ENCODE peak calls at places on chromosomes 13 and 19, in seven cellular contexts. M is tibial artery, W is cardiac muscle cell, V is adrenal gland, Z is ascending aorta, L is transverse colon, T is fibroblast of lung. G is an unnamed sample. For H3K27me3, the result is how much of the 10 kb centered on the place peaks cover.

GRCh38 chr13:100395698-100396373 is 192.8 kb downstream of the GGACT start:
- DNase-seq in T (no peak), Z (no peak), W (no peak), L (no peak), V (no peak), M (no peak), G (no peak)

GRCh38 chr19:16229322-16229641 is 31.6 kb downstream of the AP1M1 start:
- DNase-seq in V (no peak), L (no peak), M (no peak), W (no peak), T (no peak), Z (no peak), G (no peak)

GRCh38 chr13:59318320-59318930 is 845.3 kb downstream of the DIAPH3 start:
- DNase-seq in L (peak), Z (no peak), T (peak), V (peak), M (peak), W (peak), G (peak)

GRCh38 chr13:27293873-27294515 is 23.4 kb downstream of the RASL11A start:
- DNase-seq in T (no peak), W (no peak), M (no peak), L (no peak), Z (no peak), V (no peak), G (no peak)

GRCh38 chr13:25440081-25440480 is 68.3 kb downstream of the ATP8A2 start:
- DNase-seq in W (no peak), T (no peak), M (no peak), Z (no peak), V (no peak), L (no peak), G (no peak)

GRCh38 chr13:24145231-24145630 is 15.3 kb upstream of the SPATA13 start:
- DNase-seq in Z (no peak), V (no peak), W (no peak), M (no peak), T (no peak), L (no peak), G (no peak)

GRCh38 chr13:25468330-25469178 is 96.8 kb downstream of the ATP8A2 start:
- DNase-seq in W (peak), Z (no peak), T (peak), L (no peak), V (peak), M (no peak), G (no peak)

GRCh38 chr13:27466513-27466912 is 16.1 kb upstream of the MTIF3 start:
- DNase-seq in L (no peak), M (no peak), V (no peak), Z (no peak), T (no peak), W (no peak), G (no peak)

GRCh38 chr19:27858981-27859581 is 1353.9 kb downstream of the UQCRFS1 start:
- DNase-seq in M (no peak), V (no peak), T (no peak), Z (no peak), L (no peak), W (no peak), G (peak)

GRCh38 chr19:45554481-45554880 is 30.1 kb downstream of the OPA3 start:
- DNase-seq in V (no peak), Z (no peak), T (no peak), L (no peak), W (no peak), M (no peak), G (no peak)

GRCh38 chr13:91313103-91313502 is 34.4 kb upstream of the MIR17HG start:
- DNase-seq in T (peak), V (no peak), Z (no peak), L (no peak), M (no peak), W (peak), G (no peak)

GRCh38 chr13:47226516-47226915 is 329.7 kb upstream of the HTR2A start:
- DNase-seq in T (no peak), M (no peak), V (no peak), Z (no peak), W (no peak), L (no peak), G (no peak)

GRCh38 chr13:41942462-41943094 is 18.3 kb downstream of the VWA8 start:
- DNase-seq in W (peak), Z (no peak), V (no peak), T (peak), M (no peak), L (no peak), G (no peak)

GRCh38 chr19:18135712-18136584 is 17.0 kb upstream of the PIK3R2 start:
- DNase-seq in M (no peak), W (no peak), L (peak), V (no peak), T (no peak), Z (no peak), G (no peak)

GRCh38 chr13:43285891-43286602 is 262.7 kb downstream of the DNAJC15 start:
- DNase-seq in L (no peak), T (peak), W (no peak), V (no peak), M (peak), Z (no peak), G (no peak)

GRCh38 chr13:61316647-61317046 is 99.0 kb downstream of the PCDH20 start:
- DNase-seq in Z (no peak), L (no peak), W (no peak), T (no peak), V (no peak), M (no peak), G (no peak)

GRCh38 chr13:104086759-104087158 is 1020.5 kb upstream of the SLC10A2 start:
- DNase-seq in V (no peak), M (no peak), T (peak), W (peak), Z (no peak), L (no peak), G (no peak)

GRCh38 chr13:20429682-20430081 is 96.0 kb downstream of the CRYL1 start:
- DNase-seq in V (no peak), W (no peak), L (no peak), T (no peak), Z (no peak), M (no peak), G (no peak)

GRCh38 chr13:43087960-43088580 is 64.7 kb downstream of the DNAJC15 start:
- DNase-seq in Z (no peak), W (peak), V (no peak), L (no peak), M (no peak), T (no peak), G (no peak)

GRCh38 chr13:39335721-39336120 is 267.3 kb downstream of the LHFPL6 start:
- DNase-seq in W (no peak), T (no peak), V (no peak), M (no peak), Z (no peak), L (no peak), G (no peak)

GRCh38 chr19:2289714-2290435 is 7.9 kb upstream of the PEAK3 start:
- DNase-seq in V (no peak), L (peak), M (no peak), W (no peak), Z (no peak), T (no peak), G (no peak)
- H3K4me3 ChIP-seq in V (no peak), L (peak), M (peak), W (peak), Z (peak), T (peak), G (peak)

DNA sequence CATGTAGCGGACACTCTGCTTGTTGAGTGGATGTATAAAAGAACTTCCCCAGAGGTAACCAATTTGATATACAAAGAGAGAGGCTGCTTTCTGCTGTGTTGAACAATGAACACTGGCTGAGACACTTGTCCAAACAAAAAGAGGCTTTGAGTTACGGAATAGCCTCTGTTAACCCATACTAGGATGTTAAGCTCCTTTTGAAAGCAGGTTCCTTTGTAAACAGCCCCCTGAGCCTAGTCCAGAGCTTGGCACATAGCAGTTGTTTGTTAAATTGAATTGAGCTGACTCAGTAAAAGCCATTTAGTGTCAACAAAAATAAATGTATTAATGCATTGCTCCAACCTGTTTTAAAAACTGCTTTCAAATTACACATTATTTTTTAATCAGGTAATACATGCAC is 200.1 kb downstream of the MZT1 start:
- DNase-seq in L (no peak), T (no peak), V (no peak), Z (no peak), M (no peak), W (no peak), G (no peak)
- H3K27me3 ChIP-seq in L (under half), T (under half), V (under half), Z (under half), M (under half), W (under half), G (under half)

DNA sequence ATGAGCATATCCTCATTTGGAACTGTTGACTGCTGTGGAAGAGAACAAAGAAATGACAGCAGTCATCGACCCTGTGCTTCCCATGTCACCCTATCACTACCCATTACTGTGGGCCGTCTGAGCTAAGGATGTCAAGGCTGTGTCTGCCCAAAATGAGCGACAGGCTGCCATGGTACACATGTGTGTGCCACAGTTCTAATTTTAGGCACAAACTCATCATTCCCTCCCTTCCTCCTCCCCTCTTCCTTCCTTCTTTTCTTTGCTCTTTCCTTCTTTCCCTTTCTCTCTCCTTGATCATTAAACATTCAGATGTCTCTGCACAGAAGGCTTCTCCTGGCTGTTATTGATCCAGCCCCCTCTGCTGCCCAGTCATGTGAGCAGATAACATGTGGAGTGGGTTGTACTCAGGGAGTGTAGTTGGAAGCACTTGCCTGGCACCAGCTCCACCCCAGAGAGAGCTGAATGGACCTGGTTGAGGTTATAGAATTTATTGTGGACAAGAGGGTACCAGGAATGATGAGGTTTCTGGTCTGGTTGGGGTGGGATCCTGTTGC is 6.3 kb downstream of the FGF9 start:
- DNase-seq in V (no peak), M (no peak), Z (no peak), W (no peak), L (no peak), T (no peak), G (no peak)
- TF ChIP-seq CTCF in V (no peak), M (no peak), Z (no peak), W (no peak), L (no peak), T (no peak), G (no peak)

GRCh38 chr19:38975861-38976271 is 324 bp upstream of the FBXO17 start:
- DNase-seq in V (no peak), W (peak), Z (no peak), M (no peak), L (no peak), T (peak), G (no peak)

GRCh38 chr19:38977445-38978314 is 2.1 kb upstream of the FBXO17 start:
- DNase-seq in W (no peak), V (no peak), M (no peak), L (no peak), Z (no peak), T (peak), G (no peak)

GRCh38 chr19:38975214-38975860 is at the start of gene FBXO17:
- DNase-seq in M (peak), W (peak), Z (no peak), V (peak), L (peak), T (peak), G (no peak)

GRCh38 chr19:38971672-38972071 is 3.9 kb downstream of the FBXO17 start:
- DNase-seq in W (no peak), L (no peak), Z (no peak), T (no peak), M (no peak), V (no peak), G (no peak)

DNA sequence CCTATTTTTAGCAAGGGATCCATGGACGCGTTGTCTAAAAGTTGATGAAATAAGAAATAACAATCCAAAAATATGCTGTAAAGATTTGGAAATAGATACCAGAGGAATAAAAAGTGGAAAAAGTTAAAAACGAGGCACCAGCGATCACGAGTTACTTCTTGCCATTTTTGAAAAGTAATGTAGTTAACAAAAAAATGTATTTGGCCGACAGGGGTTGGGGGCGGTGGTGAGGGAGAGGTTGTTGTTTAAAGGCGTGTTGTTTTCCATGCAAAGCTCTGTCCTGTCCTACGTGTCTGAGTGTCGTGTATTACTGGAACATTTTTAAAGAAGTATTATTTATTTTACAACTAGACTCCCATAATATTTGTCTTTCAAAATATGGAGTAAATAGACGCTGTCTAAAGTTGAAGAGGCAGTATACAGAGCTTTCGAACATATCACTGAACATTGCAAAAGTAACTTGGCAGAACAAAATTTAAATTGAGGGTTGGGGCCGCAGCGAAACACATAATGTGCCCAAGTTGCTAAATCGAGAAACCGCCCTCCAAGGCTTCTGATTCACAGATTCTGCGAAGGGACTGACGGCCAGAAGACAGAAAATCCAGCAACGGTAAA is 836 bp downstream of the FBXO17 start:
- DNase-seq in V (no peak), M (no peak), L (no peak), W (peak), Z (no peak), T (no peak), G (no peak)
- H3K4me3 ChIP-seq in V (no peak), M (peak), L (peak), W (peak), Z (peak), T (peak), G (peak)

GRCh38 chr19:55175117-55175867 is 4.8 kb downstream of the SYT5 start:
- DNase-seq in L (no peak), W (no peak), V (peak), Z (no peak), M (no peak), T (no peak), G (no peak)

GRCh38 chr19:55176116-55176515 is 4.0 kb downstream of the SYT5 start:
- DNase-seq in M (no peak), L (no peak), W (no peak), T (no peak), V (no peak), Z (no peak), G (no peak)

GRCh38 chr19:55181740-55182139 is 1.7 kb upstream of the SYT5 start:
- DNase-seq in L (no peak), T (no peak), M (no peak), W (no peak), Z (no peak), V (no peak), G (no peak)

GRCh38 chr19:55178781-55179569 is 1.1 kb downstream of the SYT5 start:
- DNase-seq in L (peak), W (peak), Z (no peak), V (peak), T (peak), M (no peak), G (no peak)

DNA sequence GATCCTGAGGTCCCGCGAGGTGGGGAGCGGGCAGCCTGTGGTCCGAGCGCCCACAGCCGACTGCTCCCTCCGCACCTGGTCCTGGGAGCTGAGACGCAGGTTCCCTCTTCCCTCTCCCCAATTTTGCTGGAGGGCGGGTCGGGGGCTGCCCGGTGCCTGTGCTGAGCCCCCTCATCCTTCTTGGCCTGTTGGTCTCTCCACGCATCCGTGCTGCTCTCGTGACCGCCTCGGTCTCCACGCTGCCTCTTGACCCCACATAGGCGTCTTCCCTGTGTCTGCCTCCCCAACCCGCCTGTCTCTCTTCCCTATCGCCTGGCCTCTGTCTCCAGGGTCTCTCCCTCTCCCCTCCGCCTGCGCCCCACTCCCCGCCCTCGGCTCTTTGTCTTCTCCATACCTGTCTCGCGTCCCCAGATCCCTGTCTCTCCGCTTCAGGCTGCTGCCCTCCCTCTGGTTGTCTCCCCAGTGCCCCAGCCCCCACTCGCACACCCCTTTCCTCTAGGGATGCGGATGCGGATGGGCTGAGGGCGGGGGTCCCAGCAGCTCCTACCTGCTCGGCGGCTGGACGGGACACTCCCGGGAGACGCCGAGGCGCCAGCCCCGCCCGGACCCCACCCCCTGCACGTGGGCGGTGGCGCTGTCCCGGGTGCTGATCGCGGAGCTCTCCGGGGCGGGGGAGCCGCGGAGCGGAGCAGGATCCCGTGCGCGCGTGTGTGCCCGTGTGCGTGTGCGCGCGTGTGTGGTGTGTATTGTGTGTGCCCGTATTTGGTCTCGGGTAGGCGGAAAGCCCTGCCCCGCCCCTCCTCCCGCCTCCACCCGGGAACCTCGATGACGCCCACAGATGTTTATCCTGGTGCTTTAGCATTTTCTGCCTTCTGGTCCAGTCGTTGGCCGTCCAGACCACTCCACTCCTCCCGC is at the start of gene SYT5:
- DNase-seq in V (peak), M (no peak), T (no peak), L (peak), Z (no peak), W (peak), G (no peak)
- H3K27me3 ChIP-seq in V (under half), M (half or more), T (under half), L (half or more), Z (under half), W (half or more), G (under half)

GRCh38 chr19:13104848-13105646 is 2.4 kb upstream of the LYL1 start:
- DNase-seq in W (no peak), V (no peak), T (no peak), Z (no peak), L (no peak), M (no peak), G (no peak)

GRCh38 chr19:13102666-13103584 is at the start of gene LYL1:
- DNase-seq in W (peak), V (peak), M (peak), Z (no peak), T (peak), L (peak), G (no peak)

GRCh38 chr19:13102416-13102665 is 317 bp downstream of the LYL1 start:
- DNase-seq in T (no peak), W (no peak), Z (no peak), L (no peak), M (no peak), V (no peak), G (no peak)

GRCh38 chr19:13103585-13103923 is 896 bp upstream of the LYL1 start:
- DNase-seq in V (no peak), W (no peak), M (no peak), T (no peak), L (no peak), Z (no peak), G (no peak)

DNA sequence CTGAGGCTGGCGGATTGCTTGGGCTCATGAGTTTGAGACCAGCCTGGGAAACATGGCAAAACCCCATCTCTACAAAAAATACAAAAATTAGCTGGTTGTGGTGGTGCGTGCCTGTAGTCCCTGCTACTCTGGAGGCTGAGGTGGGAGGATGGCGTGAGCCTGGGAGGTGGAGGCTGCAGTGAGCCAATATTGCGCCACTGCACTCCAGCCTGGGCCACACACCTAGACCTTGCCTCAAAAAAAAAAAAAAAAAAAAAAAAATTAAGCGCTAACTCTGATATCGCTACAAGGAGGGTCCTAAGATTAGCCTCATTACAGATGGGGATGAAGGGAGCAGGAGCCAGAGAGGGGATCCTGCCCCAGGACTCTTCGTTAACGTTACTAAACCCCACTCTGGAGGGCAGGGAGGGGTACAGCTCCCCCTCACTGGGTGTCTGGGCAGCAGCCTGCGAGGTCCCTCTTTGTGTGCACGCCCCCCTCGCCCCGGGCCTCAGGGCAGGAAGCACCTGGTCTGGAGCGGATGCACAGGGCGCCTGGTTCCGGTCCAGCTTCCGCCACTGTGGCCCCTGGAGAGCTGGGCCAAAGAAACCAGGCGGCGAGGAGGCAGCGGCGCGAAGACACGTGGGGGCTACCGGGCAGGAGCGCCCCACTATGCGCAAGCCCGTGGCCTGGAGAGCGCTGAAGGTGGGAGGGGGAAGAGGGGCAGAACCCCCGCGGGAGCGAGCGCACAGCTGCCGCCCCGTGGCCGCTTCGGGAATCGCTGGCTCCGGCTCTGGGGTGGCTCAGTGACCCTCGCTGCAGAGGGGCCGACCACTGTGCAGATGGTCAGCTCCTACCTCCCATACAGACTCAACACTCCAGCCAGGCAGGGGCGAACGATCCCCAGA is 1.5 kb upstream of the LYL1 start:
- DNase-seq in L (peak), Z (no peak), W (no peak), M (peak), T (no peak), V (peak), G (no peak)
- TF ChIP-seq CTCF in L (peak), Z (peak), W (peak), M (peak), T (peak), V (peak), G (peak)

DNA sequence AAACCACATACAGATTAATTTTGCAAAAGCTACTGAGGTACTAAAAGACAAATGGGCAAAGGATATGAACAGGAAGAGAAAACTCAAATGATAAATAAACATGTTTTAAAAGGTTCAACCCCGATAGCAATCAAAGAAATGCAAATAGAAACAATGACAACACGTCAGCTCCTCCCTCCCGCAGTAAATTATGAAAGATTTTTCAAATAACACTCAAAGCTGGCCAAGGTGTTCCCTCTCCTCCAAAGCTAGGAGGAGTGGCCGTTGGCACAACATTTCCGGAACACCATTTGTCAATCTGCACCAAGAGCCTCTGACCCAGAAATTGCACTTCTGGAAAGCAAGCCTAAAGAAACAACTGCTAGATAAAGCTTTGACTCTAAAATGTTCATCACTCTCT is 28.3 kb downstream of the INSR start:
- DNase-seq in W (no peak), V (peak), L (peak), Z (no peak), M (peak), T (no peak), G (no peak)
- H3K4me3 ChIP-seq in W (no peak), V (no peak), L (no peak), Z (no peak), M (no peak), T (no peak), G (no peak)